ENCODE peak calls at places on chromosomes 1 and 21, in six cellular contexts. K is H1, U is IMR-90, R is H9, N is mesenchymal stem cell, I is neuronal stem cell. X is an unnamed sample.

GRCh38 chr1:26993237-26994019 is at the start of gene TRNP1:
- DNase-seq in U (peak; percentile 78), N (peak; percentile 85), I (peak; percentile 72), K (peak; percentile 91), R (peak; percentile 93), X (peak; percentile 53)

GRCh38 chr1:59041878-59042277 is 255.0 kb upstream of the FGGY start:
- DNase-seq in U (peak; percentile 45), K (no peak), R (no peak), N (peak; percentile 45), I (no peak), X (peak; percentile 31)

GRCh38 chr21:44349847-44350772 is 3.3 kb upstream of the TRPM2 start:
- DNase-seq in R (peak; percentile 46), K (no peak), U (no peak), N (no peak), I (no peak), X (peak; percentile 15)

GRCh38 chr1:40064797-40065492 is 24.4 kb downstream of the CAP1 start:
- DNase-seq in I (no peak), N (no peak), K (no peak), R (no peak), U (no peak), X (no peak)

GRCh38 chr1:19373206-19374126 is 61.3 kb downstream of the SLC66A1 start:
- DNase-seq in U (no peak), I (no peak), K (no peak), R (no peak), N (no peak), X (no peak)

GRCh38 chr1:65308781-65309316 is 494 bp upstream of the DNAJC6 start:
- DNase-seq in K (no peak), N (no peak), R (no peak), U (no peak), I (no peak), X (no peak)

GRCh38 chr1:58395355-58395754 is 151.2 kb downstream of the OMA1 start:
- DNase-seq in U (peak; percentile 91), K (no peak), R (peak; percentile 36), I (no peak), N (peak; percentile 85), X (no peak)

GRCh38 chr1:61184035-61184713 is 101.8 kb downstream of the NFIA start:
- DNase-seq in I (no peak), R (no peak), N (no peak), K (no peak), U (peak; percentile 63), X (peak; percentile 3)

GRCh38 chr1:65792671-65793358 is at the start of gene PDE4B:
- DNase-seq in I (peak; percentile 52), U (peak; percentile 40), N (peak; percentile 40), K (peak; percentile 71), R (peak; percentile 42), X (peak; percentile 44)

GRCh38 chr1:231359113-231359512 is 21.0 kb downstream of the SPRTN start:
- DNase-seq in I (no peak), K (no peak), U (peak; percentile 87), N (peak; percentile 78), R (no peak), X (peak; percentile 66)

GRCh38 chr1:92065042-92065441 is 10.2 kb downstream of the SETSIP start:
- DNase-seq in K (no peak), N (peak; percentile 6), R (no peak), I (no peak), U (no peak), X (no peak)

GRCh38 chr1:98698625-98699024 is 37.1 kb downstream of the SNX7 start:
- DNase-seq in N (no peak), K (no peak), I (no peak), U (no peak), R (no peak), X (no peak)

GRCh38 chr1:79982218-79982617 is 975.7 kb upstream of the ADGRL4 start:
- DNase-seq in U (peak; percentile 83), I (no peak), R (no peak), N (no peak), K (no peak), X (no peak)

GRCh38 chr21:26783801-26784200 is 61.4 kb downstream of the ADAMTS1 start:
- DNase-seq in U (no peak), N (no peak), I (no peak), R (no peak), K (no peak), X (no peak)

GRCh38 chr1:2501041-2501819 is 25.1 kb downstream of the PLCH2 start:
- DNase-seq in N (no peak), I (no peak), K (no peak), U (no peak), R (no peak), X (no peak)

GRCh38 chr1:210516092-210516491 is 187.4 kb downstream of the HHAT start:
- DNase-seq in K (no peak), N (no peak), R (no peak), U (no peak), I (no peak), X (no peak)

GRCh38 chr1:26786437-26787380 is 1.0 kb upstream of the PIGV start:
- DNase-seq in R (peak; percentile 69), N (peak; percentile 88), K (peak; percentile 63), I (no peak), U (peak; percentile 86), X (peak; percentile 79)

GRCh38 chr1:114219247-114219872 is 65.7 kb upstream of the SYT6 start:
- DNase-seq in I (no peak), K (no peak), N (peak; percentile 6), R (peak; percentile 45), U (peak; percentile 2), X (no peak)

GRCh38 chr1:24929876-24930702 is at the start of gene RUNX3:
- DNase-seq in U (no peak), R (peak; percentile 84), K (peak; percentile 83), N (no peak), I (peak; percentile 54), X (peak; percentile 32)

GRCh38 chr1:6497215-6497866 is 5.9 kb upstream of the PLEKHG5 start:
- DNase-seq in K (no peak), I (peak; percentile 71), R (peak; percentile 71), U (no peak), N (peak; percentile 52), X (peak; percentile 62)

GRCh38 chr1:7346600-7347570 is 424.2 kb upstream of the VAMP3 start:
- DNase-seq in K (no peak), I (no peak), N (no peak), R (no peak), U (no peak), X (no peak)

GRCh38 chr1:2910211-2910610 is 108.7 kb upstream of the TTC34 start:
- DNase-seq in I (no peak), R (no peak), K (no peak), N (no peak), U (no peak), X (no peak)

GRCh38 chr1:236066828-236067386 is 2.0 kb upstream of the NID1 start:
- DNase-seq in I (no peak), R (no peak), N (peak; percentile 66), K (no peak), U (no peak), X (peak; percentile 40)

GRCh38 chr1:200464784-200465400 is 55.1 kb upstream of the ZNF281 start:
- DNase-seq in N (no peak), K (no peak), U (no peak), I (no peak), R (no peak), X (peak; percentile 27)

GRCh38 chr1:155062151-155062686 is 1.3 kb upstream of the EFNA4 start:
- DNase-seq in N (no peak), U (no peak), R (peak; percentile 80), K (peak; percentile 87), I (peak; percentile 55), X (no peak)

GRCh38 chr1:155063550-155064108 is at the start of gene EFNA4:
- DNase-seq in N (peak; percentile 91), K (peak; percentile 94), U (peak; percentile 80), R (peak; percentile 95), I (peak; percentile 90), X (peak; percentile 85)

GRCh38 chr1:155061381-155062150 is 2.0 kb upstream of the EFNA4 start:
- DNase-seq in N (peak; percentile 83), R (peak; percentile 94), I (peak; percentile 88), U (peak; percentile 78), K (peak; percentile 100), X (peak; percentile 64)

GRCh38 chr1:155064109-155064812 is 721 bp downstream of the EFNA4 start:
- DNase-seq in I (peak; percentile 53), U (peak; percentile 29), K (no peak), R (peak; percentile 72), N (peak; percentile 49), X (peak; percentile 67)

GRCh38 chr1:155062702-155063411 is 683 bp upstream of the EFNA4 start:
- DNase-seq in I (peak; percentile 73), N (peak; percentile 69), R (peak; percentile 87), U (peak; percentile 33), K (peak; percentile 99), X (peak; percentile 64)
- H2AFZ ChIP-seq in I (peak overlapping the region; percentile 88), N (no peak overlapping the region), R (no peak overlapping the region), U (peak overlapping the region; percentile 83), K (no peak overlapping the region), X (peak overlapping the region; percentile 18)

GRCh38 chr1:30697571-30697970 is 25.8 kb downstream of the MATN1 start:
- DNase-seq in R (no peak), U (no peak), N (no peak), I (no peak), K (no peak), X (no peak)

GRCh38 chr1:30699762-30700161 is 23.6 kb downstream of the MATN1 start:
- DNase-seq in I (no peak), U (no peak), R (no peak), N (no peak), K (no peak), X (no peak)

GRCh38 chr1:30696831-30697230 is 26.6 kb downstream of the MATN1 start:
- DNase-seq in N (no peak), K (no peak), U (no peak), R (no peak), I (no peak), X (no peak)

GRCh38 chr1:30697977-30698376 is 25.4 kb downstream of the MATN1 start:
- DNase-seq in K (no peak), N (no peak), R (no peak), I (no peak), U (peak; percentile 33), X (no peak)

GRCh38 chr1:30698401-30698981 is 24.9 kb downstream of the MATN1 start:
- DNase-seq in R (no peak), N (no peak), U (no peak), K (no peak), I (no peak), X (no peak)
- H3K27ac ChIP-seq in R (no peak overlapping the region), N (no peak overlapping the region), U (no peak overlapping the region), K (no peak overlapping the region), I (no peak overlapping the region), X (no peak overlapping the region)

GRCh38 chr1:1407101-1407956 is at the start of gene MRPL20:
- DNase-seq in R (peak; percentile 93), K (peak; percentile 93), N (peak; percentile 92), I (peak; percentile 85), U (peak; percentile 86), X (peak; percentile 93)
- H4K8ac ChIP-seq in R (no peak within 1 kb of the TSS), K (peak within 1 kb of the TSS; percentile 99), N (peak within 1 kb of the TSS; percentile 100), I (peak within 1 kb of the TSS; percentile 48), U (peak within 1 kb of the TSS; percentile 99), X (peak within 1 kb of the TSS; percentile 98)

GRCh38 chr1:186566140-186566850 is 105.4 kb upstream of the PDC start:
- DNase-seq in K (no peak), N (no peak), I (no peak), U (peak; percentile 62), R (no peak), X (no peak)

GRCh38 chr1:186559601-186560116 is 98.7 kb upstream of the PDC start:
- DNase-seq in U (peak; percentile 70), K (no peak), R (no peak), I (no peak), N (no peak), X (peak; percentile 88)

GRCh38 chr1:186568221-186568620 is 107.3 kb upstream of the PDC start:
- DNase-seq in R (no peak), I (no peak), N (no peak), U (no peak), K (no peak), X (no peak)

GRCh38 chr1:186564558-186564957 is 103.6 kb upstream of the PDC start:
- DNase-seq in I (no peak), R (no peak), U (peak; percentile 19), K (no peak), N (no peak), X (no peak)
- H2AFZ ChIP-seq in I (no peak overlapping the region), R (no peak overlapping the region), U (no peak overlapping the region), K (no peak overlapping the region), N (no peak overlapping the region), X (no peak overlapping the region)

X was measured in trophoblast cell.